ENCODE peak calls at places on chromosome 2, in six cellular contexts. A is CD4-positive, alpha-beta T cell; R is fibroblast of pulmonary artery; D is progenitor cell of endocrine pancreas; V is fibroblast of lung; M is body of pancreas. H is an unnamed sample.

GRCh38 chr2:54872783-54873182 is 149.3 kb downstream of the EML6 start:
- DNase-seq in A (no peak), R (no peak), D (no peak), V (no peak), M (no peak), H (no peak)

GRCh38 chr2:96391153-96391827 is 55.7 kb downstream of the NCAPH start:
- DNase-seq in A (no peak), R (no peak), D (no peak), V (no peak), M (no peak), H (no peak)

GRCh38 chr2:99974966-99975365 is 167.4 kb downstream of the AFF3 start:
- DNase-seq in A (no peak), R (peak), D (no peak), V (peak), M (no peak), H (peak)

GRCh38 chr2:30447149-30448045 is at the start of gene LCLAT1:
- DNase-seq in A (peak), R (peak), D (peak), V (peak), M (peak), H (peak)

GRCh38 chr2:69060938-69061501 is 48.0 kb downstream of the ANTXR1 start:
- DNase-seq in A (no peak), R (no peak), D (no peak), V (no peak), M (no peak), H (no peak)

GRCh38 chr2:162063899-162064298 is 10.1 kb downstream of the DPP4 start:
- DNase-seq in A (no peak), R (no peak), D (no peak), V (no peak), M (no peak), H (no peak)

GRCh38 chr2:234630676-234631350 is 133.9 kb upstream of the ARL4C start:
- DNase-seq in A (no peak), R (no peak), D (no peak), V (peak), M (no peak), H (peak)

GRCh38 chr2:71940695-71941094 is 207.0 kb downstream of the CYP26B1 start:
- DNase-seq in A (no peak), R (no peak), D (no peak), V (no peak), M (no peak), H (peak)

GRCh38 chr2:51812138-51812866 is 780.4 kb upstream of the NRXN1 start:
- DNase-seq in A (no peak), R (peak), D (no peak), V (peak), M (no peak), H (peak)

GRCh38 chr2:187982668-187983067 is 309.0 kb upstream of the GULP1 start:
- DNase-seq in A (no peak), R (peak), D (no peak), V (peak), M (peak), H (peak)

GRCh38 chr2:198273670-198274069 is 469.3 kb downstream of the PLCL1 start:
- DNase-seq in A (no peak), R (peak), D (no peak), V (peak), M (no peak), H (peak)

GRCh38 chr2:25330273-25330672 is 11.5 kb downstream of the DNMT3A start:
- DNase-seq in A (no peak), R (no peak), D (no peak), V (no peak), M (no peak), H (no peak)

GRCh38 chr2:192585418-192585817 is 390.7 kb upstream of the TMEFF2 start:
- DNase-seq in A (no peak), R (no peak), D (no peak), V (peak), M (no peak), H (no peak)

GRCh38 chr2:26243643-26244478 is 571 bp downstream of the HADHA start:
- DNase-seq in A (no peak), R (peak), D (no peak), V (peak), M (peak), H (peak)

GRCh38 chr2:238190445-238190844 is 13.1 kb downstream of the ILKAP start:
- DNase-seq in A (no peak), R (no peak), D (no peak), V (no peak), M (no peak), H (no peak)

GRCh38 chr2:187165936-187166335 is 282.1 kb downstream of the CALCRL start:
- DNase-seq in A (no peak), R (no peak), D (no peak), V (peak), M (no peak), H (no peak)

GRCh38 chr2:7449287-7449686 is 532.1 kb downstream of the RNF144A start:
- DNase-seq in A (no peak), R (no peak), D (no peak), V (no peak), M (no peak), H (no peak)

DNA sequence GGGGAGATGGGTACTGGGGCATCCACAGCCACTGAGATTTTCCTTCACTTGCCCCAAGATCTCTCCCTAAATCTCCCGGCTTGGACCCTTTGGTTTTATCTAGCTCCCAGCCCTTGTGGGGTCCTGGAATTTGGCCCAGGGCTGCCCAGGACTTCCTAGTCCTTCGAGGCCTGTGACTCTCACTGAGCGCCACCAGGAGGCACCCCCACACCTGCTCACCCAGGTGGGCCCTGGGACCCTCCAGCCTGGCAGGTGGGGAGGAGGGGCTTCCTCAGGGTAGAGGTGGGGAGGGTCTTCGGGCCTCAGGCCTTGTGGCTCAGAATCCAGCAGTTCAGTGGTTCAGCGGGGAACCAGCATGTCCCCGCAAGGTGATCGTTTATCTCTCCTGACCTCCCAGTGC is 11.9 kb upstream of the PRSS56 start:
- DNase-seq in A (no peak), R (no peak), D (no peak), V (no peak), M (no peak), H (no peak)
- TF ChIP-seq CTCF in A (no peak), R (no peak), D (no peak), V (no peak), M (no peak), H (no peak)

DNA sequence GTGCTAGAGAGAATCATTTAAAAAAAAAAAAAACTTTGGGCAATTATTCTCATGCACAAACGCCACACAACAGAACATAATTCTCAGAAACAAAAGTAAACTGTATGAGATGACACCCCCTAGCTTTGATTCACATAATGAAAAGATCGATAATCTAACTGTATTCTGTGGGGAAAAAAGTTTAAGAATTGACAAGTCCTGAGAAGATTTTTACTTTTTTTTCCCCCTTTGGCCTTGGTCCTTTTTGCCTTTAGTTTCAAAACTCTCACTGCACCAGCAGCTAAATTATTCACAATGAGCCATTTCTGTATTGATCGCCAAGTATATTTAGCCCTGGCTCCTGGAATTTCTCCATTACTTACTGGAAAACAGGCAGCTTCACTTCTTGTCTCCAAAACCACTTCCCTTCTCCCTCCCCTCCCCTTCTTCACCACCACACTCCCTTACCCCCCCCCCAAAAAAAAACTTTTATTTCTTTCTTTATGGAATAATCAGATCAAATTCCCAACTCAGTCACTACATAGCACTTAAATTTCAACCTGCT is 2.0 kb downstream of the IKZF2 start:
- DNase-seq in A (no peak), R (peak), D (no peak), V (peak), M (no peak), H (no peak)
- TF ChIP-seq CTCF in A (no peak), R (no peak), D (no peak), V (no peak), M (no peak), H (no peak)

GRCh38 chr2:168338292-168338691 is 90.9 kb upstream of the STK39 start:
- DNase-seq in A (no peak), R (no peak), D (no peak), V (no peak), M (no peak), H (no peak)

GRCh38 chr2:168338803-168339437 is 91.5 kb upstream of the STK39 start:
- DNase-seq in A (no peak), R (no peak), D (no peak), V (no peak), M (peak), H (no peak)

GRCh38 chr2:168340931-168341330 is 93.5 kb upstream of the STK39 start:
- DNase-seq in A (no peak), R (no peak), D (no peak), V (no peak), M (no peak), H (no peak)

GRCh38 chr2:168336786-168337388 is 89.5 kb upstream of the STK39 start:
- DNase-seq in A (peak), R (no peak), D (no peak), V (no peak), M (peak), H (peak)
- TF ChIP-seq CTCF in A (peak), R (peak), D (peak), V (no peak), M (peak), H (peak)

GRCh38 chr2:200585730-200586643 is at the start of gene AOX1:
- DNase-seq in A (no peak), R (peak), D (peak), V (peak), M (peak), H (no peak)
- TF ChIP-seq CTCF in A (no peak), R (peak), D (no peak), V (peak), M (no peak), H (no peak)

DNA sequence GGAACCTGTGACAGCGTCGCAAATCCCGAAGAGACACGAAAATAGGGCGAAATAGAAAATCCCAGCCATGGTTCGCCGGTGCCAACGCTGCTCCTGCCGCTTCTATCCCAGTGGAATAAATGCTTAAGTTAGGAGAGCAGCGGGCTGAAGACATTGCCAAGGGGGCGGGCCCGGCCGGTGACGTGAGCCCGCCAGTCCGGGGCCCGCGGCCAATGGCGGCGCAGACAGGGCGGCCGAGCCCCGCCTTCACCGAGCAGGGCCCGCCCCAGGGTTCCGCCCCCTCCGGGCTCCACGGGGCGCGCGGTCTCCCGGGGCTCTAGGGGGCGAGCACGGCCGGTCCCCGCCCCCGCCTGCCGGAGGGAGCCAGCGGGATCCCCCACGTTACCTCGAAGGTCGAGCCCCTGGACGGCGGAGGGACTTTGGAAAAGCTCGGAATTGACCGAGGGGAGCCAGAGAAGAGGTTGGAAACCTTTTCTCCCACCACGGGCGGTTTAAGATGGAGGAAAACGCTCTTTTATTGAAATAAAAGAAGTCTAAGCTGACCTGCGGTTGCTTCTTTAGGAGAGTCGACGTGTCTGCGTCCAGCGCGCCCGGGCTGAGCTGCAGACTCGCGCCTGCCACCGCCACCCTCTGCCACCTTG is at the start of gene EPHA4:
- DNase-seq in A (peak), R (peak), D (peak), V (peak), M (peak), H (peak)
- TF ChIP-seq CTCF in A (no peak), R (no peak), D (peak), V (peak), M (no peak), H (peak)

GRCh38 chr2:81260320-81260719 is 955.8 kb upstream of the LRRTM1 start:
- DNase-seq in A (no peak), R (no peak), D (no peak), V (peak), M (no peak), H (peak)

GRCh38 chr2:81263989-81264388 is 959.4 kb upstream of the LRRTM1 start:
- DNase-seq in A (no peak), R (no peak), D (no peak), V (no peak), M (no peak), H (no peak)

DNA sequence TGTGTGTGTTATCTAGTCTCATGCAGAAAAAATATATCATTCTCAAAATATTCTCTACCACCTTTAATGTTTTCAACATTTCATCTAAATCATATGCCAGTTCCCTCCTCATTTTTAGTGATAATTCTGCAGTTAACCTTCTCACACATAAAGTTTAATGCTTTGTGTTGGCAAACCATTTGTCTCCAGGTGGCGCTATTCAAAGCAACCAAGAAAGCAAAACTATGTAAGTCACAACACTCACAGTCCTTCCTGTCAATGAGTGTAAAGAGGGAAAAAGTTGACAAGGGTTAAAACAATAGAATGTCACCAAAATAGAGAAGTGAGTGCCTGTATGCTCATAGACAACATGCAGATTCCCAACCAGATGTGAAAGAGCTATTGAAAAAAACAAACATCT is 961.6 kb upstream of the LRRTM1 start:
- DNase-seq in A (no peak), R (peak), D (no peak), V (no peak), M (no peak), H (peak)
- TF ChIP-seq CTCF in A (no peak), R (no peak), D (peak), V (no peak), M (peak), H (peak)

GRCh38 chr2:180520206-180520605 is 460.2 kb upstream of the UBE2E3 start:
- DNase-seq in A (no peak), R (peak), D (no peak), V (no peak), M (no peak), H (peak)
- TF ChIP-seq CTCF in A (no peak), R (no peak), D (no peak), V (no peak), M (no peak), H (no peak)

GRCh38 chr2:95004702-95005101 is 20.8 kb upstream of the MAL start:
- DNase-seq in A (no peak), R (no peak), D (no peak), V (no peak), M (no peak), H (no peak)

GRCh38 chr2:95004287-95004686 is 21.2 kb upstream of the MAL start:
- DNase-seq in A (no peak), R (no peak), D (no peak), V (no peak), M (no peak), H (no peak)

GRCh38 chr2:95001117-95001551 is 24.4 kb upstream of the MAL start:
- DNase-seq in A (no peak), R (no peak), D (no peak), V (no peak), M (no peak), H (no peak)

GRCh38 chr2:94999431-94999883 is 26.1 kb upstream of the MAL start:
- DNase-seq in A (no peak), R (no peak), D (no peak), V (no peak), M (no peak), H (no peak)

DNA sequence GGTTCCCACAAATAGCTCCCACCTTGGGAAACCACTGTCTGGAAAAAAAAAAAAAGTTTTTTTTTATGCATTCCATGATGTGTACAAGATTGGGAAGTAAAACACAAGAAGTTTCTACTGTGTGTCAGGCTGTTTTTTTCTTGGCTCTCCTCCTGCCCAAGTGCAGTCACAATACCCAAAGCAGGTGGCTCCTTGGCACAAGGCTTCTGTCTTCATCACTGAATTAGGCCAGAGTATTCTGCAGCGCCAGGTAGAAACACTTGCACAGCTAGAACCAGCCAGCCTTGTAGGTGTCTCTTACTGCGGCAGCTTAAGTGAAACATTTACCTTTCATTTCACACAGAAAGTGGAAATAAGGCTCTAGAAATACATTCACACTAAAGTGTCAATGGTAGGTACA is 23.8 kb upstream of the MAL start:
- DNase-seq in A (no peak), R (no peak), D (no peak), V (no peak), M (no peak), H (no peak)
- TF ChIP-seq CTCF in A (no peak), R (no peak), D (no peak), V (no peak), M (no peak), H (no peak)

H was measured in MCF 10A.